ENCODE peak calls at places on chromosomes 1 and 21, in seven cellular contexts. S is ascending aorta, C is tibial nerve, O is IMR-90, Q is tibial artery, U is transverse colon, M is astrocyte. N is an unnamed sample.

GRCh38 chr1:186858923-186859322 is 30.2 kb downstream of the PLA2G4A start:
- DNase-seq in O (no peak), S (no peak), C (no peak), Q (peak), M (peak), U (no peak), N (no peak)

GRCh38 chr1:64505944-64506658 is 36.2 kb downstream of the CACHD1 start:
- DNase-seq in O (no peak), M (no peak), C (no peak), Q (no peak), U (peak), S (no peak), N (peak)

GRCh38 chr21:35974801-35975200 is 85.5 kb downstream of the SETD4 start:
- DNase-seq in O (peak), U (no peak), M (peak), C (no peak), Q (no peak), S (no peak), N (no peak)

GRCh38 chr1:100921110-100921706 is 25.3 kb downstream of the SLC30A7 start:
- DNase-seq in Q (no peak), S (no peak), U (no peak), M (peak), O (peak), C (peak), N (no peak)

GRCh38 chr1:168467452-168467851 is 76.3 kb downstream of the XCL2 start:
- DNase-seq in Q (no peak), U (no peak), O (no peak), S (no peak), C (no peak), M (peak), N (no peak)

GRCh38 chr1:229669333-229669732 is 43.3 kb downstream of the URB2 start:
- DNase-seq in U (no peak), C (no peak), O (no peak), M (no peak), S (no peak), Q (no peak), N (no peak)

GRCh38 chr1:7453038-7453437 is 318.1 kb upstream of the VAMP3 start:
- DNase-seq in Q (no peak), S (no peak), M (no peak), O (no peak), C (no peak), U (no peak), N (no peak)

GRCh38 chr1:226975259-226975908 is 35.3 kb downstream of the COQ8A start:
- DNase-seq in U (no peak), O (no peak), Q (no peak), M (no peak), C (no peak), S (no peak), N (peak)

GRCh38 chr1:62716397-62716796 is 28.2 kb upstream of the DOCK7 start:
- DNase-seq in S (no peak), O (no peak), M (no peak), C (no peak), U (no peak), Q (no peak), N (no peak)

GRCh38 chr1:9905010-9905409 is 5.1 kb downstream of the CTNNBIP1 start:
- DNase-seq in Q (no peak), M (peak), C (no peak), S (no peak), U (no peak), O (peak), N (no peak)

GRCh38 chr1:43872280-43872679 is 61.3 kb upstream of the ARTN start:
- DNase-seq in Q (no peak), S (peak), C (no peak), U (no peak), M (no peak), O (no peak), N (no peak)

GRCh38 chr1:10751160-10751559 is 45.3 kb downstream of the CASZ1 start:
- DNase-seq in C (no peak), Q (no peak), M (no peak), S (no peak), O (no peak), U (no peak), N (no peak)

GRCh38 chr1:116314305-116314919 is 58.6 kb upstream of the ATP1A1 start:
- DNase-seq in M (no peak), Q (no peak), C (no peak), O (no peak), U (no peak), S (no peak), N (peak)

GRCh38 chr1:171081220-171081993 is 9.3 kb upstream of the FMO3 start:
- DNase-seq in O (peak), C (no peak), M (peak), Q (no peak), S (no peak), U (no peak), N (no peak)

GRCh38 chr1:93605812-93606512 is 75.7 kb downstream of the BCAR3 start:
- DNase-seq in S (no peak), C (no peak), Q (no peak), M (peak), U (no peak), O (peak), N (no peak)

GRCh38 chr1:247295746-247296145 is 35.9 kb downstream of the ZNF496 start:
- DNase-seq in S (no peak), O (peak), Q (peak), C (no peak), M (peak), U (no peak), N (no peak)

GRCh38 chr1:244796719-244797406 is 38.6 kb upstream of the COX20 start:
- DNase-seq in M (peak), S (peak), U (peak), O (peak), C (peak), Q (peak), N (peak)

GRCh38 chr1:48448932-48449331 is 23.1 kb downstream of the SPATA6 start:
- DNase-seq in C (no peak), U (no peak), S (no peak), M (no peak), Q (no peak), O (no peak), N (no peak)

GRCh38 chr1:119829636-119830035 is 18.4 kb upstream of the REG4 start:
- DNase-seq in O (no peak), S (no peak), C (no peak), Q (no peak), U (no peak), M (no peak), N (no peak)

GRCh38 chr1:31687601-31688000 is 16.2 kb downstream of the COL16A1 start:
- DNase-seq in S (no peak), M (no peak), C (no peak), U (no peak), O (no peak), Q (no peak), N (no peak)

GRCh38 chr1:206128192-206128591 is 11.0 kb upstream of the AVPR1B start:
- DNase-seq in M (no peak), C (no peak), Q (no peak), O (peak), S (no peak), U (no peak), N (no peak)

GRCh38 chr1:21397813-21398188 is 42.1 kb upstream of the NBPF3 start:
- DNase-seq in S (no peak), C (no peak), U (peak), M (peak), Q (no peak), O (no peak), N (no peak)

GRCh38 chr21:42534361-42534900 is 20.8 kb downstream of the SLC37A1 start:
- DNase-seq in C (no peak), M (no peak), U (peak), O (no peak), Q (peak), S (peak), N (no peak)

GRCh38 chr21:45507888-45508508 is 34.2 kb downstream of the SLC19A1 start:
- DNase-seq in Q (peak), S (peak), U (no peak), M (no peak), C (no peak), O (no peak), N (no peak)

GRCh38 chr21:45507523-45507875 is 34.7 kb downstream of the SLC19A1 start:
- DNase-seq in O (no peak), Q (peak), U (no peak), S (peak), M (no peak), C (no peak), N (no peak)

GRCh38 chr21:45506241-45506817 is 35.9 kb downstream of the SLC19A1 start:
- DNase-seq in O (no peak), C (no peak), S (peak), M (no peak), Q (peak), U (no peak), N (no peak)

GRCh38 chr21:45505416-45506021 is 36.7 kb downstream of the SLC19A1 start:
- DNase-seq in U (peak), Q (peak), M (no peak), O (no peak), C (no peak), S (peak), N (no peak)

GRCh38 chr21:45506836-45507522 is 35.3 kb downstream of the SLC19A1 start:
- DNase-seq in Q (peak), M (no peak), U (no peak), S (peak), C (no peak), O (no peak), N (no peak)
- H3K27ac ChIP-seq in Q (no peak), M (no peak), U (no peak), S (no peak), C (no peak), O (no peak), N (no peak)

GRCh38 chr1:172201572-172201971 is 218.9 kb upstream of the C1orf105 start:
- DNase-seq in M (no peak), O (no peak), U (no peak), S (no peak), Q (no peak), C (no peak), N (no peak)
- H3K27ac ChIP-seq in M (no peak), O (no peak), U (no peak), S (no peak), Q (no peak), C (no peak), N (no peak)

GRCh38 chr1:232950919-232951579 is 638 bp downstream of the NTPCR start:
- DNase-seq in U (peak), S (no peak), O (peak), C (no peak), Q (no peak), M (peak), N (no peak)

GRCh38 chr1:232954594-232955365 is 4.4 kb downstream of the NTPCR start:
- DNase-seq in C (no peak), M (peak), S (no peak), U (no peak), Q (no peak), O (peak), N (no peak)

GRCh38 chr1:232951605-232952004 is 1.2 kb downstream of the NTPCR start:
- DNase-seq in O (no peak), C (no peak), S (no peak), M (no peak), Q (no peak), U (no peak), N (no peak)

GRCh38 chr1:232953176-232953524 is 2.7 kb downstream of the NTPCR start:
- DNase-seq in C (no peak), M (no peak), U (no peak), S (no peak), O (no peak), Q (no peak), N (no peak)

DNA sequence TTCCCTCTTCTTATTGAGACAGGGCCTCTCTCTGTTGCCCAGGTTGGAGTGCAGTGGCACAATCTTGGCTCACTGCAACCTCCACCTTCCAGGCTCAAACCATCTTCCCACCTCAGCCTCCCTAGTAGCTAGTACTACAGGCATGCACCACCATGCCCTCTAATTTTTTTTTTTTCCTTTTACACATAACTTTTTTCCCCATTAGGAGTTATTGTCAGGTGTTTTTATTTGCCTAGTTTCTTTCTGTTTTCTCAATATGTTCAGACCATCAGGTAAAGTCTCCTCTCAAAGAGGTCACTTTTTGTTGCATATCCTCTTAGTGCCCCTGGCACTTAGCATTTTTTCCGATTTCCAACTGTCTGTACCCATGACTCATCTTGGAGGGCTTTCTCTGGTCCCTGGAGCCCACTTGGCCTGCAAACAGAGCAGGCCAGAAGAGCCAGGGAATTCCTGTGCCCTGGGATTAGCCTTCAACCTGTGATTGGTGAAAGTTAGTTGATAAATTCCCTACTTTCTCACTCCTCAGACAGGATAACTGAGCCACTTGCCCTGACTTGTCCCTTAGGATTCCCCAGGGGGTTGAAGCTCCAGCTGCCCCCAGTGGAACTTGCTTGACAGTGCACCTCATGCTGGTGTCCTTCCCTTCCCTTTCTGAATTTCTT is 2.2 kb downstream of the NTPCR start:
- DNase-seq in M (no peak), Q (no peak), S (no peak), U (peak), O (peak), C (no peak), N (peak)
- H3K27ac ChIP-seq in M (no peak), Q (no peak), S (no peak), U (peak), O (peak), C (no peak), N (no peak)

GRCh38 chr1:236065509-236066005 is 667 bp upstream of the NID1 start:
- DNase-seq in C (peak), Q (peak), O (no peak), U (no peak), M (no peak), S (no peak), N (no peak)

GRCh38 chr1:236064674-236065508 is at the start of gene NID1:
- DNase-seq in C (peak), S (peak), M (peak), Q (peak), U (peak), O (peak), N (peak)

GRCh38 chr1:236067854-236068454 is 3.1 kb upstream of the NID1 start:
- DNase-seq in U (no peak), C (no peak), M (no peak), S (no peak), O (peak), Q (no peak), N (no peak)

GRCh38 chr1:236066828-236067386 is 2.0 kb upstream of the NID1 start:
- DNase-seq in S (peak), O (no peak), M (no peak), C (peak), U (peak), Q (peak), N (peak)

GRCh38 chr1:236066054-236066453 is 1.2 kb upstream of the NID1 start:
- DNase-seq in C (no peak), M (no peak), Q (no peak), U (no peak), O (no peak), S (no peak), N (no peak)
- H3K27ac ChIP-seq in C (peak), M (no peak), Q (peak), U (peak), O (no peak), S (peak), N (peak)

DNA sequence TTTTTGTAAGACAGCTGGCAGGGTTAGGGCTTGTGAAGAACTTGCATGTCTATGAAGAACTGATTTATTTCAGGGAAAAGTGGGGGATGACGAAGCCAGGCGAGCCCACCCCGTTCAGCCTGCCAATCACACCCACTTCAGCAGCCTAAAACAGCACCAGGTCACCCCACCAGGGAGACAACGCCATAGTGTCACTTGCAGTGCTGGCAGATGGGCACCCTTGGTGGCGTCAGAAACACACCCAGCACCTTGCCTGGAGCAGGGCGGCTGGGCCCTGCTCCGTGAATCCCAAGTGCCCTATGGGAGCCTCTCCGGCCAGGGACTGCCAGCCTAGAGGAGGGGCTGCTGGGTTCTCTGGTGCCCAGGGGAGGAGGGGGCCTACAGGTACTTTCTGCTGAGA is 5.0 kb upstream of the NADK start:
- DNase-seq in O (no peak), S (no peak), C (no peak), Q (no peak), M (no peak), U (peak), N (no peak)
- H3K27ac ChIP-seq in O (no peak), S (peak), C (peak), Q (peak), M (no peak), U (peak), N (peak)

GRCh38 chr1:19738669-19739068 is 61.0 kb downstream of the TMCO4 start:
- DNase-seq in M (no peak), C (no peak), O (no peak), S (no peak), Q (no peak), U (no peak), N (no peak)
- H3K27ac ChIP-seq in M (no peak), C (no peak), O (no peak), S (peak), Q (peak), U (no peak), N (no peak)

GRCh38 chr1:215589650-215590049 is 22.5 kb downstream of the KCTD3 start:
- DNase-seq in Q (no peak), M (no peak), O (no peak), C (no peak), S (no peak), U (no peak), N (no peak)

GRCh38 chr1:215594640-215595039 is 27.5 kb downstream of the KCTD3 start:
- DNase-seq in Q (no peak), S (no peak), O (peak), C (no peak), M (no peak), U (no peak), N (no peak)

GRCh38 chr1:215595231-215595630 is 28.1 kb downstream of the KCTD3 start:
- DNase-seq in Q (no peak), M (no peak), U (no peak), S (no peak), O (peak), C (no peak), N (no peak)

DNA sequence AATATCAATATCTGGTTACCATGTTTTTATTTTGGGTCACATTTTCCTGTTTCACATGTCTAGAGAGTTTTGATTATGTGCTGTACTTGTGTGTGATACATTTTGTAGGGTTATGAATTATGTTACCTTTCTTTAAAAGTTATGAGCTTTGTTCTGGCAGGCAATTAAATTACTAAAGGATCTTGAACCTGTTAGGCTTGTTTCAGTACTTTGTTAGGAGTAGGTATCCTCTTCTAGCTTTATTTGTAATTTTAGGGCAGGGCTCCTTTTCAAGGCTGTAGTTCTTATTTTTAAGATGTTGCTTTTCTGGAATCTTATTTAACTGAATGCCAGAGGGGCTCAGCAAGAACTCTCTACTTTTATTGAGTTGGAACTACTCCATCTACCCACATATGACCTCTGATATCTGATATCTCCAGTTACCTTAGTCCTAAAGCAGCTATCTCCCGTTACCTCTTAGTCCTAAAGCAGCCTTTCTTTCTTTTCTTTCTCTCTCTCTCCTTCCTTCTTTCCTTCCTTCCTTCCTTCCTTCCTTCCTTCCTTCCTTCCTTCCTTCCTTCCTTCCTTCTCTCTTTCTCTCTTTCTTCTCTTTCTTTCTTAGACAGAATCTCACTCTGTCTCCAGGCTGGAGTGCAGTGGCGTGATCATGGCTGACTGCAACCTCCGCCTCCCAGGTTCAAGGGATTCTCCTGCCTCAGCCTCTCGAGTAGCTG is 23.8 kb downstream of the KCTD3 start:
- DNase-seq in Q (no peak), C (no peak), O (no peak), S (no peak), M (no peak), U (no peak), N (no peak)
- H3K27ac ChIP-seq in Q (no peak), C (no peak), O (no peak), S (no peak), M (no peak), U (no peak), N (no peak)

N was measured in body of pancreas.